ENCODE peak calls at places on chromosomes 5 and 9, in seven cellular contexts. X is lower lobe of right lung; S is A549; H is CD8-positive, alpha-beta memory T cell; R is tibial artery; J is caudate nucleus; L is epithelial cell of prostate. B is an unnamed sample.

GRCh38 chr5:111469905-111470304 is 42.4 kb downstream of the STARD4 start:
- DNase-seq in H (no peak), L (no peak), X (no peak), J (no peak), R (no peak), S (no peak), B (no peak)

GRCh38 chr5:110333384-110333783 is 393.1 kb downstream of the TMEM232 start:
- DNase-seq in S (no peak), H (no peak), X (no peak), R (no peak), J (no peak), L (no peak), B (no peak)

GRCh38 chr5:59212596-59212995 is 629.7 kb downstream of the RAB3C start:
- DNase-seq in X (no peak), L (no peak), R (no peak), J (no peak), S (no peak), H (no peak), B (no peak)

GRCh38 chr9:107397076-107398049 is 92.2 kb downstream of the KLF4 start:
- DNase-seq in X (no peak), J (no peak), H (no peak), R (no peak), S (no peak), L (no peak), B (no peak)

GRCh38 chr5:158133369-158133768 is 274.4 kb upstream of the CLINT1 start:
- DNase-seq in J (no peak), X (no peak), L (no peak), S (no peak), H (no peak), R (no peak), B (no peak)

GRCh38 chr9:133088146-133088750 is 26.5 kb downstream of the CEL start:
- DNase-seq in H (no peak), R (peak), L (no peak), S (no peak), X (no peak), J (no peak), B (no peak)

GRCh38 chr9:85453850-85454249 is 287.9 kb downstream of the AGTPBP1 start:
- DNase-seq in R (no peak), H (no peak), S (no peak), L (no peak), X (no peak), J (no peak), B (no peak)

GRCh38 chr9:35367451-35367850 is 122.5 kb upstream of the RUSC2 start:
- DNase-seq in J (no peak), X (no peak), S (no peak), L (peak), R (no peak), H (no peak), B (no peak)

GRCh38 chr5:172901012-172901780 is 58.0 kb upstream of the RPL26L1 start:
- DNase-seq in S (no peak), L (no peak), H (no peak), X (no peak), R (peak), J (no peak), B (no peak)

GRCh38 chr5:122183098-122183794 is 53.9 kb downstream of the ZNF474 start:
- DNase-seq in J (no peak), L (peak), R (peak), S (no peak), H (no peak), X (peak), B (no peak)

GRCh38 chr5:175700991-175701390 is 43.1 kb downstream of the HRH2 start:
- DNase-seq in H (no peak), S (peak), L (no peak), X (no peak), R (peak), J (no peak), B (no peak)

GRCh38 chr9:124784503-124784902 is 7.6 kb downstream of the OLFML2A start:
- DNase-seq in J (no peak), S (no peak), R (no peak), X (no peak), L (no peak), H (no peak), B (no peak)

GRCh38 chr9:89956331-89956730 is 351.5 kb downstream of the GADD45G start:
- DNase-seq in J (no peak), X (no peak), H (no peak), S (no peak), L (no peak), R (no peak), B (no peak)

GRCh38 chr5:57082441-57083067 is 91.3 kb upstream of the GPBP1 start:
- DNase-seq in J (no peak), R (no peak), L (no peak), H (no peak), X (no peak), S (no peak), B (no peak)

GRCh38 chr5:119393201-119393691 is 37.4 kb downstream of the TNFAIP8 start:
- DNase-seq in X (no peak), H (no peak), J (no peak), L (no peak), S (no peak), R (no peak), B (no peak)

GRCh38 chr5:88256872-88257271 is 11.8 kb downstream of the TMEM161B start:
- DNase-seq in H (no peak), X (no peak), J (no peak), L (no peak), S (no peak), R (no peak), B (no peak)

GRCh38 chr5:53877243-53877642 is 316.8 kb downstream of the NDUFS4 start:
- DNase-seq in J (no peak), X (no peak), R (no peak), L (no peak), S (no peak), H (no peak), B (no peak)

GRCh38 chr5:41193462-41194166 is 19.7 kb downstream of the C6 start:
- DNase-seq in R (peak), J (no peak), S (no peak), L (no peak), X (peak), H (no peak), B (no peak)

GRCh38 chr9:138060881-138061280 is 183.3 kb downstream of the CACNA1B start:
- DNase-seq in X (no peak), S (no peak), L (no peak), H (no peak), R (peak), J (no peak), B (no peak)

GRCh38 chr5:54904425-54904824 is 81.0 kb downstream of the ESM1 start:
- DNase-seq in H (no peak), X (no peak), R (no peak), J (no peak), S (no peak), L (no peak), B (no peak)

GRCh38 chr5:179343902-179344300 is 1.4 kb downstream of the ADAMTS2 start:
- DNase-seq in S (peak), X (no peak), L (no peak), J (no peak), R (peak), H (no peak), B (no peak)

GRCh38 chr9:129720865-129721545 is 31.8 kb downstream of the PTGES start:
- DNase-seq in J (no peak), S (peak), L (no peak), H (no peak), X (no peak), R (no peak), B (no peak)

GRCh38 chr9:134707031-134707680 is 65.6 kb downstream of the COL5A1 start:
- DNase-seq in R (peak), H (no peak), L (no peak), S (no peak), J (no peak), X (no peak), B (no peak)

GRCh38 chr5:154676508-154676907 is 78.7 kb upstream of the LARP1 start:
- DNase-seq in J (no peak), S (no peak), L (no peak), H (no peak), R (no peak), X (no peak), B (no peak)

GRCh38 chr9:134455951-134456739 is 129.9 kb downstream of the RXRA start:
- DNase-seq in S (peak), R (peak), X (peak), L (peak), H (peak), J (no peak), B (peak)

GRCh38 chr9:6759114-6759977 is 1.6 kb downstream of the KDM4C start:
- DNase-seq in X (no peak), L (no peak), S (peak), J (no peak), H (peak), R (no peak), B (peak)

GRCh38 chr5:162721125-162721524 is 653.6 kb downstream of the GABRG2 start:
- DNase-seq in X (no peak), L (no peak), S (no peak), H (no peak), J (no peak), R (no peak), B (no peak)

GRCh38 chr5:79183617-79184016 is 52.3 kb upstream of the JMY start:
- DNase-seq in L (peak), H (no peak), R (no peak), J (no peak), X (no peak), S (no peak), B (no peak)

GRCh38 chr5:141613344-141613743 is 5.5 kb downstream of the DIAPH1 start:
- DNase-seq in R (no peak), J (no peak), H (no peak), X (no peak), S (no peak), L (no peak), B (no peak)

GRCh38 chr5:141617128-141617527 is 1.7 kb downstream of the DIAPH1 start:
- DNase-seq in R (no peak), L (no peak), H (no peak), S (no peak), J (no peak), X (no peak), B (no peak)

GRCh38 chr5:141618030-141618803 is 583 bp downstream of the DIAPH1 start:
- DNase-seq in R (peak), J (no peak), H (peak), L (peak), X (peak), S (peak), B (peak)

GRCh38 chr5:141617682-141618029 is 1.1 kb downstream of the DIAPH1 start:
- DNase-seq in S (no peak), L (no peak), X (no peak), H (no peak), J (no peak), R (no peak), B (no peak)

GRCh38 chr5:141615991-141616715 is 2.6 kb downstream of the DIAPH1 start:
- DNase-seq in J (no peak), S (no peak), L (no peak), R (no peak), X (no peak), H (no peak), B (no peak)
- H3K27ac ChIP-seq in J (no peak), S (no peak), L (no peak), R (peak), X (peak), H (peak), B (peak)

GRCh38 chr5:18105449-18105848 is 471.2 kb downstream of the TAF11L14 start:
- DNase-seq in X (no peak), H (no peak), R (no peak), J (no peak), S (no peak), L (no peak), B (no peak)
- H3K27ac ChIP-seq in X (no peak), H (no peak), R (no peak), J (no peak), S (no peak), L (no peak), B (no peak)

GRCh38 chr5:61734001-61734400 is 401.9 kb downstream of the ZSWIM6 start:
- DNase-seq in X (no peak), S (no peak), R (no peak), J (no peak), L (no peak), H (no peak), B (no peak)

GRCh38 chr5:61732376-61732775 is 400.3 kb downstream of the ZSWIM6 start:
- DNase-seq in H (no peak), X (no peak), L (no peak), R (no peak), S (no peak), J (peak), B (no peak)

GRCh38 chr5:61731267-61731945 is 399.3 kb downstream of the ZSWIM6 start:
- DNase-seq in J (no peak), R (no peak), S (no peak), H (no peak), X (no peak), L (no peak), B (no peak)

GRCh38 chr5:61732796-61733195 is 400.7 kb downstream of the ZSWIM6 start:
- DNase-seq in J (no peak), S (no peak), H (no peak), X (no peak), L (no peak), R (no peak), B (no peak)

GRCh38 chr5:61731946-61732314 is 399.9 kb downstream of the ZSWIM6 start:
- DNase-seq in H (no peak), J (no peak), S (no peak), R (no peak), X (no peak), L (no peak), B (no peak)
- H3K27ac ChIP-seq in H (no peak), J (peak), S (no peak), R (no peak), X (no peak), L (no peak), B (no peak)

DNA sequence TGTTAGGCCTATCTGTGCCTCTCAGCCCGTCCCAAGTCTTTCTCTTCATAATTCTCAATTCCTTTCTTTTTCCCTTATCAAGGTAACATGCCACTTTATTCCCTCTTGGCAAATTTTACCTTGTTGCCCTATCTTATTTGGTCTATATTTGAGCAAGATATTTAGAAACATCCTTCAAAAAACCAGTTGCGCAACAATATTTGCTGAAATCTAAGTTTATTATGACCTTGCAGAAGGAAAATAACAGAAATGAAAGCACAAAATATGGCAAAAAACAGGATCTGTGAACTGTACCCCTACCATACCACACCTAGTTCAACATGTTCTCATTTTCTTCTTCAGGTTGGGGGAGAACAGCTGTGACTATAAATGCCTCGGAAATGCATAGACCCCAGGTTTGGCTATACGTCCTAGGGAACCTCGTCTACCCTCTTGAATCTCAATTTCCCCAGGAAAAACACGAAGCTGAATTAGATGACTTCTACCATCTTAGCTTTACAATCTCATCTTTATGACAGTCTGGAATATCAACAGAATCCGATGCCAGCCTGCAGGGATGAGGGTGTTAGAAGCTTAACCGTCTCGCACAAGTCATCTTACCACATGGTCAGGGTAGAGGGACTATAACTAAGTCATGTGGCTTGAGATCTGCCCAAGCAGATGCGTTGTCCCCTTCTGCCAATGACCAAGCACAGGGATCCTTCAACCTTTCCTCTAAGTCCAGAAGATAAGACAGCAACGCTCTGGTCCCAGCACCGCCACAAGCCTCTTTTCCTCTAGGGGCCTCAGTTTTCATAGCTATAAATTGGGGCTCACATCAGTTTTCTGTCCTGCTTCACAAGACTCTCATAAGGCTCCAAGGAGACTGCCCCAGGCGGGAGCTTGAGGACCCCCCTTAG is 1.3 kb downstream of the LCP2 start:
- DNase-seq in H (no peak), X (no peak), R (no peak), S (no peak), J (no peak), L (no peak), B (no peak)
- H3K27ac ChIP-seq in H (peak), X (peak), R (no peak), S (no peak), J (no peak), L (no peak), B (peak)

DNA sequence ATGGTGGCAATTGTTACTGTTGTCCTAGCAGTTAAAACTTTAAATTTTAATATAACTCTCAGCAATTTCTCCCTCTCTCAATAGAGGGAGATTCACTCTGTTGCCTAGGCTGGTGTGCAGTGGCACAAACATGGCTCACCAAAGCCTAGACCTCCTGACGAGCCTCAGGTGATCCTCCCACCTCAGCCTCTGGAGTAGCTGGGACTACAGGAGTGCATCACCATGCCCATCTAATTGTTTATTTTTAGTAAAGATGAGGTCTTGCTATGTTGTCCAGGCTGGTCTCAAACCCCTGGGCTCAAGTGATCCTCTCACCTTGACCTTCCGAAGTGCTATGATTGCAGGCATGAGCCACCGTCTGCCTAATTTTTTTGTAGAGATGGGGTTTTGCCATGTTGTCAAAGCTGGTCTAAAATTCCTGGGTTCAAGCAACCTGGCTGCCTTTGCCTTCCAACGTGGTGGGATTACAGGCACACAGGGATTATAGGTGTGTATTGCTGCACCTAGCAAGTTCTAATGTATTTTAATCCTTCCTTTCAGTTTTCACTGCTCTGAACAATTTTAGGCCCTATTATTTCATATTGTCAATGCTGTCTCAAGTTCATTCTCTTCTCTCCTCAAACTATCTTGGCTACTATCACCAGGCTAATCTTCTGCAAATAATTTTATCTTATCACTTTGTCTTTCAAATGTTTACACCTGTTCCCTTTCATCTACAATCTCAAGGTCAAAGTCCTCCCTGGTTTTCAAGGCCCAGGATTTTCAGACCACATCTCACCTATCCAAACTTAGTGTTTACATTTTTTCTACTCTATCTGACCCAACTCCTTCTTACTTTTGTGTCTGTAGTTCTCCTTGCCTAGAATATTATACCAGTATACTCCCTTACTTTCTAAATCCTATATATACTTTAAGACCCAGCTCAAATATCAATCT is 18.9 kb downstream of the ALDH1A1 start:
- DNase-seq in L (no peak), H (no peak), S (no peak), J (no peak), R (no peak), X (no peak), B (no peak)
- H3K27ac ChIP-seq in L (no peak), H (no peak), S (peak), J (no peak), R (no peak), X (no peak), B (no peak)

GRCh38 chr5:169415351-169415750 is 114.4 kb upstream of the SLIT3 start:
- DNase-seq in S (no peak), L (no peak), X (no peak), J (no peak), R (no peak), H (no peak), B (no peak)

GRCh38 chr5:169411789-169412425 is 111.0 kb upstream of the SLIT3 start:
- DNase-seq in H (no peak), R (no peak), L (no peak), J (no peak), S (no peak), X (no peak), B (no peak)

GRCh38 chr5:169411016-169411788 is 110.3 kb upstream of the SLIT3 start:
- DNase-seq in S (no peak), H (no peak), R (no peak), X (no peak), J (no peak), L (no peak), B (no peak)

GRCh38 chr5:169413416-169413815 is 112.5 kb upstream of the SLIT3 start:
- DNase-seq in X (no peak), J (no peak), H (no peak), R (no peak), L (no peak), S (no peak), B (no peak)

DNA sequence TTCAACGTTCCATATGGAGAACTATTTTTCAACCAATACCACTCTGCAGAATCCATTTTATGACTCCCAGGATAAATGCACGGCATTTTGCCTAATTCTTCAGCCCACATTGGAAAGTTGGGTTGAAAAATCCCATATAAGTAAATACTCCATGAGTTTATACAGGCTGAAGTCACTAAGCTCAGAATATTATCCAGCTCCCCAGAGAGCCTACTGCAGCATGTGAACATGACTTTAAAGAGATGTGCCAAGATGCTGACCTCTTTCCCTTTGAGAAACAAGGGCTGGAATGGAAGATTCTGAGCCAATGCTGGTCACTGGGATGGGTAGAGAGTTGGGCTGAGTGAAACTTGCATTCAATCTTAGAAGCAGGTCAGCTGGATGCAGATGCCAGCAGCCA is 111.9 kb upstream of the SLIT3 start:
- DNase-seq in S (no peak), L (no peak), X (no peak), J (no peak), R (peak), H (no peak), B (no peak)
- H3K27ac ChIP-seq in S (peak), L (no peak), X (no peak), J (no peak), R (peak), H (no peak), B (no peak)